ENCODE peak calls at places on chromosomes 6 and 20, in six cellular contexts. One of them, this sample, is unnamed.

GRCh38 chr6:39363280-39363679 is 40.8 kb upstream of the KCNK16 start:
- DNase-seq in esophagus squamous epithelium: no peak
- DNase-seq in fibroblast of pulmonary artery: no peak
- DNase-seq in LoVo: no peak
- DNase-seq in stimulated activated CD4-positive, alpha-beta T cell treated with anti-CD3 and anti-CD28 coated beads, Interleukin-1b, Interleukin-23, amount 100 ng/mL, for 1 hour: no peak
- DNase-seq in progenitor cell of endocrine pancreas: no peak
- DNase-seq in this sample: no peak

GRCh38 chr6:15689586-15690450 is 27.0 kb upstream of the DTNBP1 start:
- DNase-seq in stimulated activated CD4-positive, alpha-beta T cell treated with anti-CD3 and anti-CD28 coated beads, Interleukin-1b, Interleukin-23, amount 100 ng/mL, for 1 hour: no peak
- DNase-seq in progenitor cell of endocrine pancreas: no peak
- DNase-seq in fibroblast of pulmonary artery: peak; percentile 36
- DNase-seq in LoVo: no peak
- DNase-seq in esophagus squamous epithelium: no peak
- DNase-seq in this sample: no peak

GRCh38 chr6:42405025-42405424 is 46.7 kb downstream of the TRERF1 start:
- DNase-seq in fibroblast of pulmonary artery: peak; percentile 60
- DNase-seq in esophagus squamous epithelium: no peak
- DNase-seq in progenitor cell of endocrine pancreas: no peak
- DNase-seq in stimulated activated CD4-positive, alpha-beta T cell treated with anti-CD3 and anti-CD28 coated beads, Interleukin-1b, Interleukin-23, amount 100 ng/mL, for 1 hour: no peak
- DNase-seq in LoVo: peak; percentile 25
- DNase-seq in this sample: no peak

GRCh38 chr6:33202799-33203198 is 1.7 kb upstream of the HSD17B8 start:
- DNase-seq in fibroblast of pulmonary artery: no peak
- DNase-seq in LoVo: no peak
- DNase-seq in progenitor cell of endocrine pancreas: no peak
- DNase-seq in esophagus squamous epithelium: no peak
- DNase-seq in stimulated activated CD4-positive, alpha-beta T cell treated with anti-CD3 and anti-CD28 coated beads, Interleukin-1b, Interleukin-23, amount 100 ng/mL, for 1 hour: no peak
- DNase-seq in this sample: no peak

GRCh38 chr20:13819885-13820645 is 35.2 kb downstream of the NDUFAF5 start:
- DNase-seq in progenitor cell of endocrine pancreas: no peak
- DNase-seq in fibroblast of pulmonary artery: peak; percentile 64
- DNase-seq in stimulated activated CD4-positive, alpha-beta T cell treated with anti-CD3 and anti-CD28 coated beads, Interleukin-1b, Interleukin-23, amount 100 ng/mL, for 1 hour: no peak
- DNase-seq in LoVo: peak; percentile 75
- DNase-seq in esophagus squamous epithelium: no peak
- DNase-seq in this sample: peak; percentile 33

GRCh38 chr6:140879861-140880260 is 1252.9 kb upstream of the GJE1 start:
- DNase-seq in stimulated activated CD4-positive, alpha-beta T cell treated with anti-CD3 and anti-CD28 coated beads, Interleukin-1b, Interleukin-23, amount 100 ng/mL, for 1 hour: no peak
- DNase-seq in LoVo: no peak
- DNase-seq in fibroblast of pulmonary artery: peak; percentile 88
- DNase-seq in esophagus squamous epithelium: no peak
- DNase-seq in progenitor cell of endocrine pancreas: no peak
- DNase-seq in this sample: no peak

GRCh38 chr6:134590449-134590848 is 272.5 kb upstream of the SGK1 start:
- DNase-seq in fibroblast of pulmonary artery: peak; percentile 18
- DNase-seq in progenitor cell of endocrine pancreas: no peak
- DNase-seq in stimulated activated CD4-positive, alpha-beta T cell treated with anti-CD3 and anti-CD28 coated beads, Interleukin-1b, Interleukin-23, amount 100 ng/mL, for 1 hour: no peak
- DNase-seq in esophagus squamous epithelium: no peak
- DNase-seq in LoVo: no peak
- DNase-seq in this sample: no peak

GRCh38 chr6:72040106-72040505 is 153.8 kb downstream of the RIMS1 start:
- DNase-seq in progenitor cell of endocrine pancreas: no peak
- DNase-seq in fibroblast of pulmonary artery: no peak
- DNase-seq in LoVo: no peak
- DNase-seq in stimulated activated CD4-positive, alpha-beta T cell treated with anti-CD3 and anti-CD28 coated beads, Interleukin-1b, Interleukin-23, amount 100 ng/mL, for 1 hour: no peak
- DNase-seq in esophagus squamous epithelium: no peak
- DNase-seq in this sample: no peak

GRCh38 chr6:111602481-111603404 is 2.9 kb downstream of the TRAF3IP2 start:
- DNase-seq in fibroblast of pulmonary artery: peak; percentile 67
- DNase-seq in progenitor cell of endocrine pancreas: no peak
- DNase-seq in esophagus squamous epithelium: no peak
- DNase-seq in LoVo: no peak
- DNase-seq in stimulated activated CD4-positive, alpha-beta T cell treated with anti-CD3 and anti-CD28 coated beads, Interleukin-1b, Interleukin-23, amount 100 ng/mL, for 1 hour: no peak
- DNase-seq in this sample: no peak

GRCh38 chr20:31831771-31832306 is 12.7 kb downstream of the MYLK2 start:
- DNase-seq in progenitor cell of endocrine pancreas: no peak
- DNase-seq in fibroblast of pulmonary artery: no peak
- DNase-seq in stimulated activated CD4-positive, alpha-beta T cell treated with anti-CD3 and anti-CD28 coated beads, Interleukin-1b, Interleukin-23, amount 100 ng/mL, for 1 hour: no peak
- DNase-seq in LoVo: no peak
- DNase-seq in esophagus squamous epithelium: no peak
- DNase-seq in this sample: no peak

GRCh38 chr6:81166770-81167169 is 585.7 kb downstream of the TENT5A start:
- DNase-seq in esophagus squamous epithelium: no peak
- DNase-seq in LoVo: no peak
- DNase-seq in fibroblast of pulmonary artery: peak; percentile 41
- DNase-seq in stimulated activated CD4-positive, alpha-beta T cell treated with anti-CD3 and anti-CD28 coated beads, Interleukin-1b, Interleukin-23, amount 100 ng/mL, for 1 hour: no peak
- DNase-seq in progenitor cell of endocrine pancreas: no peak
- DNase-seq in this sample: no peak

GRCh38 chr6:5626727-5627426 is 365.6 kb downstream of the FARS2 start:
- DNase-seq in stimulated activated CD4-positive, alpha-beta T cell treated with anti-CD3 and anti-CD28 coated beads, Interleukin-1b, Interleukin-23, amount 100 ng/mL, for 1 hour: no peak
- DNase-seq in esophagus squamous epithelium: no peak
- DNase-seq in progenitor cell of endocrine pancreas: no peak
- DNase-seq in LoVo: no peak
- DNase-seq in fibroblast of pulmonary artery: no peak
- DNase-seq in this sample: no peak

GRCh38 chr6:34288581-34288980 is 39.8 kb upstream of the SMIM29 start:
- DNase-seq in fibroblast of pulmonary artery: no peak
- DNase-seq in esophagus squamous epithelium: no peak
- DNase-seq in progenitor cell of endocrine pancreas: no peak
- DNase-seq in stimulated activated CD4-positive, alpha-beta T cell treated with anti-CD3 and anti-CD28 coated beads, Interleukin-1b, Interleukin-23, amount 100 ng/mL, for 1 hour: no peak
- DNase-seq in LoVo: no peak
- DNase-seq in this sample: no peak

GRCh38 chr6:2921520-2922115 is 18.5 kb upstream of the SERPINB9 start:
- DNase-seq in fibroblast of pulmonary artery: no peak
- DNase-seq in LoVo: no peak
- DNase-seq in progenitor cell of endocrine pancreas: no peak
- DNase-seq in stimulated activated CD4-positive, alpha-beta T cell treated with anti-CD3 and anti-CD28 coated beads, Interleukin-1b, Interleukin-23, amount 100 ng/mL, for 1 hour: no peak
- DNase-seq in esophagus squamous epithelium: no peak
- DNase-seq in this sample: no peak

GRCh38 chr6:111604259-111605099 is 1.2 kb downstream of the TRAF3IP2 start:
- DNase-seq in LoVo: no peak
- DNase-seq in fibroblast of pulmonary artery: peak; percentile 86
- DNase-seq in progenitor cell of endocrine pancreas: no peak
- DNase-seq in esophagus squamous epithelium: no peak
- DNase-seq in stimulated activated CD4-positive, alpha-beta T cell treated with anti-CD3 and anti-CD28 coated beads, Interleukin-1b, Interleukin-23, amount 100 ng/mL, for 1 hour: no peak
- DNase-seq in this sample: no peak

GRCh38 chr6:150118642-150119041 is 24.2 kb upstream of the PPP1R14C start:
- DNase-seq in esophagus squamous epithelium: no peak
- DNase-seq in stimulated activated CD4-positive, alpha-beta T cell treated with anti-CD3 and anti-CD28 coated beads, Interleukin-1b, Interleukin-23, amount 100 ng/mL, for 1 hour: no peak
- DNase-seq in LoVo: no peak
- DNase-seq in progenitor cell of endocrine pancreas: no peak
- DNase-seq in fibroblast of pulmonary artery: no peak
- DNase-seq in this sample: no peak

GRCh38 chr20:35302421-35303335 is 10.5 kb upstream of the FAM83C start:
- DNase-seq in fibroblast of pulmonary artery: no peak
- DNase-seq in esophagus squamous epithelium: no peak
- DNase-seq in stimulated activated CD4-positive, alpha-beta T cell treated with anti-CD3 and anti-CD28 coated beads, Interleukin-1b, Interleukin-23, amount 100 ng/mL, for 1 hour: no peak
- DNase-seq in progenitor cell of endocrine pancreas: no peak
- DNase-seq in LoVo: no peak
- DNase-seq in this sample: no peak

GRCh38 chr20:9555781-9556180 is 41.4 kb downstream of the LAMP5 start:
- DNase-seq in LoVo: no peak
- DNase-seq in fibroblast of pulmonary artery: no peak
- DNase-seq in progenitor cell of endocrine pancreas: no peak
- DNase-seq in esophagus squamous epithelium: no peak
- DNase-seq in stimulated activated CD4-positive, alpha-beta T cell treated with anti-CD3 and anti-CD28 coated beads, Interleukin-1b, Interleukin-23, amount 100 ng/mL, for 1 hour: no peak
- DNase-seq in this sample: no peak

GRCh38 chr6:151068761-151069312 is 170.9 kb upstream of the AKAP12 start:
- DNase-seq in stimulated activated CD4-positive, alpha-beta T cell treated with anti-CD3 and anti-CD28 coated beads, Interleukin-1b, Interleukin-23, amount 100 ng/mL, for 1 hour: no peak
- DNase-seq in fibroblast of pulmonary artery: peak; percentile 53
- DNase-seq in progenitor cell of endocrine pancreas: no peak
- DNase-seq in LoVo: peak; percentile 3
- DNase-seq in esophagus squamous epithelium: no peak
- DNase-seq in this sample: no peak

GRCh38 chr6:160015778-160016684 is 47.1 kb downstream of the IGF2R start:
- DNase-seq in fibroblast of pulmonary artery: no peak
- DNase-seq in LoVo: no peak
- DNase-seq in progenitor cell of endocrine pancreas: no peak
- DNase-seq in esophagus squamous epithelium: no peak
- DNase-seq in stimulated activated CD4-positive, alpha-beta T cell treated with anti-CD3 and anti-CD28 coated beads, Interleukin-1b, Interleukin-23, amount 100 ng/mL, for 1 hour: no peak
- DNase-seq in this sample: no peak

GRCh38 chr6:137473651-137474050 is 20.5 kb downstream of the OLIG3 start:
- DNase-seq in progenitor cell of endocrine pancreas: no peak
- DNase-seq in esophagus squamous epithelium: no peak
- DNase-seq in fibroblast of pulmonary artery: no peak
- DNase-seq in LoVo: no peak
- DNase-seq in stimulated activated CD4-positive, alpha-beta T cell treated with anti-CD3 and anti-CD28 coated beads, Interleukin-1b, Interleukin-23, amount 100 ng/mL, for 1 hour: no peak
- DNase-seq in this sample: no peak

GRCh38 chr6:134512946-134513345 is 195.0 kb upstream of the SGK1 start:
- DNase-seq in LoVo: no peak
- DNase-seq in progenitor cell of endocrine pancreas: no peak
- DNase-seq in fibroblast of pulmonary artery: peak; percentile 61
- DNase-seq in esophagus squamous epithelium: no peak
- DNase-seq in stimulated activated CD4-positive, alpha-beta T cell treated with anti-CD3 and anti-CD28 coated beads, Interleukin-1b, Interleukin-23, amount 100 ng/mL, for 1 hour: no peak
- DNase-seq in this sample: no peak

GRCh38 chr20:6180531-6180930 is 57.7 kb upstream of the FERMT1 start:
- DNase-seq in progenitor cell of endocrine pancreas: no peak
- DNase-seq in esophagus squamous epithelium: no peak
- DNase-seq in fibroblast of pulmonary artery: no peak
- DNase-seq in LoVo: no peak
- DNase-seq in stimulated activated CD4-positive, alpha-beta T cell treated with anti-CD3 and anti-CD28 coated beads, Interleukin-1b, Interleukin-23, amount 100 ng/mL, for 1 hour: no peak
- DNase-seq in this sample: no peak

GRCh38 chr6:168249746-168250145 is 69.8 kb downstream of the DACT2 start:
- DNase-seq in esophagus squamous epithelium: no peak
- DNase-seq in LoVo: no peak
- DNase-seq in progenitor cell of endocrine pancreas: no peak
- DNase-seq in fibroblast of pulmonary artery: no peak
- DNase-seq in stimulated activated CD4-positive, alpha-beta T cell treated with anti-CD3 and anti-CD28 coated beads, Interleukin-1b, Interleukin-23, amount 100 ng/mL, for 1 hour: no peak
- DNase-seq in this sample: no peak

GRCh38 chr6:1917628-1918371 is 308.1 kb downstream of the FOXC1 start:
- DNase-seq in stimulated activated CD4-positive, alpha-beta T cell treated with anti-CD3 and anti-CD28 coated beads, Interleukin-1b, Interleukin-23, amount 100 ng/mL, for 1 hour: no peak
- DNase-seq in LoVo: peak; percentile 62
- DNase-seq in progenitor cell of endocrine pancreas: no peak
- DNase-seq in esophagus squamous epithelium: no peak
- DNase-seq in fibroblast of pulmonary artery: peak; percentile 78
- DNase-seq in this sample: no peak

GRCh38 chr20:38754924-38755323 is 6.7 kb downstream of the ACTR5 start:
- DNase-seq in progenitor cell of endocrine pancreas: no peak
- DNase-seq in LoVo: no peak
- DNase-seq in stimulated activated CD4-positive, alpha-beta T cell treated with anti-CD3 and anti-CD28 coated beads, Interleukin-1b, Interleukin-23, amount 100 ng/mL, for 1 hour: no peak
- DNase-seq in esophagus squamous epithelium: no peak
- DNase-seq in fibroblast of pulmonary artery: no peak
- DNase-seq in this sample: no peak

GRCh38 chr6:142009647-142010046 is 123.1 kb upstream of the GJE1 start:
- DNase-seq in stimulated activated CD4-positive, alpha-beta T cell treated with anti-CD3 and anti-CD28 coated beads, Interleukin-1b, Interleukin-23, amount 100 ng/mL, for 1 hour: no peak
- DNase-seq in fibroblast of pulmonary artery: peak; percentile 60
- DNase-seq in LoVo: peak; percentile 92
- DNase-seq in progenitor cell of endocrine pancreas: no peak
- DNase-seq in esophagus squamous epithelium: no peak
- DNase-seq in this sample: no peak

GRCh38 chr6:95784019-95784418 is 206.7 kb downstream of the MANEA start:
- DNase-seq in esophagus squamous epithelium: no peak
- DNase-seq in progenitor cell of endocrine pancreas: no peak
- DNase-seq in stimulated activated CD4-positive, alpha-beta T cell treated with anti-CD3 and anti-CD28 coated beads, Interleukin-1b, Interleukin-23, amount 100 ng/mL, for 1 hour: no peak
- DNase-seq in LoVo: no peak
- DNase-seq in fibroblast of pulmonary artery: no peak
- DNase-seq in this sample: no peak

GRCh38 chr20:58514321-58515239 is 619 bp downstream of the APCDD1L start:
- DNase-seq in stimulated activated CD4-positive, alpha-beta T cell treated with anti-CD3 and anti-CD28 coated beads, Interleukin-1b, Interleukin-23, amount 100 ng/mL, for 1 hour: no peak
- DNase-seq in progenitor cell of endocrine pancreas: no peak
- DNase-seq in fibroblast of pulmonary artery: no peak
- DNase-seq in esophagus squamous epithelium: no peak
- DNase-seq in LoVo: no peak
- DNase-seq in this sample: no peak

GRCh38 chr6:31304683-31305082 is 32.8 kb upstream of the HLA-C start:
- DNase-seq in LoVo: no peak
- DNase-seq in fibroblast of pulmonary artery: peak; percentile 8
- DNase-seq in stimulated activated CD4-positive, alpha-beta T cell treated with anti-CD3 and anti-CD28 coated beads, Interleukin-1b, Interleukin-23, amount 100 ng/mL, for 1 hour: no peak
- DNase-seq in progenitor cell of endocrine pancreas: no peak
- DNase-seq in esophagus squamous epithelium: no peak
- DNase-seq in this sample: no peak

GRCh38 chr20:51085761-51086160 is 62.9 kb upstream of the KCNG1 start:
- DNase-seq in progenitor cell of endocrine pancreas: no peak
- DNase-seq in stimulated activated CD4-positive, alpha-beta T cell treated with anti-CD3 and anti-CD28 coated beads, Interleukin-1b, Interleukin-23, amount 100 ng/mL, for 1 hour: no peak
- DNase-seq in esophagus squamous epithelium: no peak
- DNase-seq in LoVo: no peak
- DNase-seq in fibroblast of pulmonary artery: no peak
- DNase-seq in this sample: no peak

GRCh38 chr20:24948939-24949679 is at the start of gene CST7:
- DNase-seq in LoVo: peak; percentile 15
- DNase-seq in fibroblast of pulmonary artery: no peak
- DNase-seq in esophagus squamous epithelium: no peak
- DNase-seq in stimulated activated CD4-positive, alpha-beta T cell treated with anti-CD3 and anti-CD28 coated beads, Interleukin-1b, Interleukin-23, amount 100 ng/mL, for 1 hour: peak; percentile 52
- DNase-seq in progenitor cell of endocrine pancreas: no peak
- DNase-seq in this sample: no peak

GRCh38 chr6:132270745-132271414 is 130.4 kb downstream of the MOXD1 start:
- DNase-seq in esophagus squamous epithelium: no peak
- DNase-seq in fibroblast of pulmonary artery: no peak
- DNase-seq in stimulated activated CD4-positive, alpha-beta T cell treated with anti-CD3 and anti-CD28 coated beads, Interleukin-1b, Interleukin-23, amount 100 ng/mL, for 1 hour: no peak
- DNase-seq in progenitor cell of endocrine pancreas: no peak
- DNase-seq in LoVo: no peak
- DNase-seq in this sample: no peak

GRCh38 chr20:60228255-60228654 is 270.0 kb downstream of the CDH26 start:
- DNase-seq in LoVo: no peak
- DNase-seq in stimulated activated CD4-positive, alpha-beta T cell treated with anti-CD3 and anti-CD28 coated beads, Interleukin-1b, Interleukin-23, amount 100 ng/mL, for 1 hour: no peak
- DNase-seq in esophagus squamous epithelium: no peak
- DNase-seq in progenitor cell of endocrine pancreas: no peak
- DNase-seq in fibroblast of pulmonary artery: no peak
- DNase-seq in this sample: no peak